ENCODE peak calls at places on chromosome 1, in eight cellular contexts. F is heart left ventricle, P is uterus, Q is IMR-90, E is A549, B is endothelial cell of umbilical vein, D is transverse colon, N is body of pancreas. A is an unnamed sample.
A peak's percentile ranks its signal among the peaks of the same experiment; 100 is the strongest.

GRCh38 chr1:233614173-233614742 is 352 bp downstream of the KCNK1 start:
- DNase-seq in F (no peak), P (no peak), Q (peak; percentile 19), E (peak; percentile 60), B (peak; percentile 7), D (peak; percentile 25), N (peak; percentile 46), A (peak; percentile 54)

GRCh38 chr1:172938676-172939075 is 112.1 kb downstream of the TNFSF18 start:
- DNase-seq in F (no peak), P (no peak), Q (peak; percentile 75), E (no peak), B (no peak), D (no peak), N (no peak), A (no peak)

GRCh38 chr1:29240400-29240837 is 4.1 kb downstream of the PTPRU start:
- DNase-seq in F (no peak), P (no peak), Q (no peak), E (no peak), B (no peak), D (no peak), N (no peak), A (no peak)

GRCh38 chr1:208433086-208433485 is 188.9 kb upstream of the PLXNA2 start:
- DNase-seq in F (no peak), P (no peak), Q (no peak), E (no peak), B (no peak), D (no peak), N (no peak), A (no peak)

GRCh38 chr1:194774535-194774934 is 1588.1 kb upstream of the B3GALT2 start:
- DNase-seq in F (no peak), P (no peak), Q (no peak), E (no peak), B (no peak), D (no peak), N (no peak), A (no peak)

GRCh38 chr1:62228883-62229187 is 34.2 kb downstream of the L1TD1 start:
- DNase-seq in F (no peak), P (no peak), Q (no peak), E (no peak), B (no peak), D (no peak), N (no peak), A (no peak)

GRCh38 chr1:31376374-31377134 is 3.7 kb upstream of the FABP3 start:
- DNase-seq in F (no peak), P (no peak), Q (peak; percentile 98), E (peak; percentile 39), B (peak; percentile 51), D (no peak), N (no peak), A (no peak)

GRCh38 chr1:228088586-228089498 is 6.3 kb downstream of the ARF1 start:
- DNase-seq in F (no peak), P (peak; percentile 12), Q (no peak), E (no peak), B (no peak), D (peak; percentile 8), N (peak; percentile 13), A (no peak)

GRCh38 chr1:207240325-207241095 is 81.0 kb upstream of the CD55 start:
- DNase-seq in F (no peak), P (no peak), Q (peak; percentile 38), E (peak; percentile 69), B (peak; percentile 59), D (no peak), N (no peak), A (no peak)

GRCh38 chr1:8986814-8987190 is 39.4 kb downstream of the SLC2A7 start:
- DNase-seq in F (no peak), P (no peak), Q (no peak), E (no peak), B (no peak), D (no peak), N (no peak), A (no peak)

GRCh38 chr1:204725821-204726448 is 40.4 kb upstream of the LRRN2 start:
- DNase-seq in F (no peak), P (no peak), Q (no peak), E (peak; percentile 26), B (no peak), D (no peak), N (no peak), A (no peak)

GRCh38 chr1:187991944-187992343 is 1163.2 kb downstream of the PLA2G4A start:
- DNase-seq in F (no peak), P (no peak), Q (no peak), E (no peak), B (no peak), D (no peak), N (no peak), A (no peak)

GRCh38 chr1:151199860-151200581 is 1.7 kb downstream of the PIP5K1A start:
- DNase-seq in F (no peak), P (no peak), Q (peak; percentile 94), E (peak; percentile 54), B (peak; percentile 43), D (no peak), N (no peak), A (no peak)

GRCh38 chr1:17586172-17586963 is 46.9 kb downstream of the ARHGEF10L start:
- DNase-seq in F (no peak), P (no peak), Q (peak; percentile 87), E (peak; percentile 30), B (no peak), D (no peak), N (no peak), A (peak; percentile 86)

GRCh38 chr1:185139231-185139630 is 17.5 kb downstream of the TRMT1L start:
- DNase-seq in F (no peak), P (no peak), Q (no peak), E (no peak), B (no peak), D (no peak), N (no peak), A (no peak)

GRCh38 chr1:6911974-6912373 is 126.7 kb downstream of the CAMTA1 start:
- DNase-seq in F (no peak), P (no peak), Q (peak; percentile 4), E (no peak), B (peak; percentile 72), D (no peak), N (no peak), A (no peak)

DNA sequence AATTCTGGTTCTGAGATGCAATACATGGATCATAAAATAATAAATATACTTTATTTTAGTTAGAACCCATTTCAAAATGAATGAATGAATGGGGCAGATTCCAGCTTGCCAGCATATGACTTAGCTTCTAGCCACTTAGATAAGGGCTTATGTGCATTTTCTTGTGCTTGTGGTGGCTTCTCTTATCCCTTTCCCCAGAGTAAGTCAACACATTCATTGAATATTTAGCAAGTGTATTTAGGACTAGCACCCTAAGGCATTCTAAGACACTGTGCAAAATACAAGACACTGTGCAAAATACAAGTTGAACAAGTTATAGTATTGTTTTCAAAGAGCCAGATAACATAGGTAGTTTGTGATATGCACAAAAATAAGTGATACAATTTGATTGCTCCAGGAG is 4.7 kb downstream of the ADIPOR1 start:
- DNase-seq in F (no peak), P (no peak), Q (no peak), E (no peak), B (no peak), D (no peak), N (no peak), A (no peak)
- H3K4me3 ChIP-seq in F (no peak overlapping the region), P (no peak overlapping the region), Q (no peak overlapping the region), E (no peak overlapping the region), B (no peak overlapping the region), D (no peak overlapping the region), N (no peak overlapping the region), A (no peak overlapping the region)

GRCh38 chr1:82371844-82372498 is 571.2 kb downstream of the ADGRL2 start:
- DNase-seq in F (no peak), P (no peak), Q (no peak), E (no peak), B (no peak), D (no peak), N (no peak), A (no peak)

GRCh38 chr1:82373710-82374109 is 573.0 kb downstream of the ADGRL2 start:
- DNase-seq in F (no peak), P (no peak), Q (no peak), E (no peak), B (no peak), D (no peak), N (no peak), A (no peak)

GRCh38 chr1:82377201-82377884 is 576.6 kb downstream of the ADGRL2 start:
- DNase-seq in F (no peak), P (no peak), Q (no peak), E (no peak), B (peak; percentile 28), D (no peak), N (no peak), A (no peak)
- TF ChIP-seq CTCF in F (no peak), P (no peak), Q (no peak), E (no peak), B (no peak), D (no peak), N (no peak), A (no peak)

GRCh38 chr1:22643381-22643780 is at the start of gene C1QC:
- DNase-seq in F (peak; percentile 56), P (no peak), Q (no peak), E (no peak), B (no peak), D (peak; percentile 26), N (no peak), A (no peak)

GRCh38 chr1:22641247-22641646 is 2.2 kb upstream of the C1QC start:
- DNase-seq in F (no peak), P (no peak), Q (no peak), E (no peak), B (no peak), D (no peak), N (no peak), A (no peak)

GRCh38 chr1:22643928-22644327 is 495 bp downstream of the C1QC start:
- DNase-seq in F (no peak), P (no peak), Q (no peak), E (no peak), B (no peak), D (no peak), N (no peak), A (no peak)

GRCh38 chr1:22639286-22639685 is 2.9 kb downstream of the C1QA start:
- DNase-seq in F (no peak), P (no peak), Q (peak; percentile 67), E (peak; percentile 42), B (peak; percentile 17), D (peak; percentile 26), N (no peak), A (no peak)

DNA sequence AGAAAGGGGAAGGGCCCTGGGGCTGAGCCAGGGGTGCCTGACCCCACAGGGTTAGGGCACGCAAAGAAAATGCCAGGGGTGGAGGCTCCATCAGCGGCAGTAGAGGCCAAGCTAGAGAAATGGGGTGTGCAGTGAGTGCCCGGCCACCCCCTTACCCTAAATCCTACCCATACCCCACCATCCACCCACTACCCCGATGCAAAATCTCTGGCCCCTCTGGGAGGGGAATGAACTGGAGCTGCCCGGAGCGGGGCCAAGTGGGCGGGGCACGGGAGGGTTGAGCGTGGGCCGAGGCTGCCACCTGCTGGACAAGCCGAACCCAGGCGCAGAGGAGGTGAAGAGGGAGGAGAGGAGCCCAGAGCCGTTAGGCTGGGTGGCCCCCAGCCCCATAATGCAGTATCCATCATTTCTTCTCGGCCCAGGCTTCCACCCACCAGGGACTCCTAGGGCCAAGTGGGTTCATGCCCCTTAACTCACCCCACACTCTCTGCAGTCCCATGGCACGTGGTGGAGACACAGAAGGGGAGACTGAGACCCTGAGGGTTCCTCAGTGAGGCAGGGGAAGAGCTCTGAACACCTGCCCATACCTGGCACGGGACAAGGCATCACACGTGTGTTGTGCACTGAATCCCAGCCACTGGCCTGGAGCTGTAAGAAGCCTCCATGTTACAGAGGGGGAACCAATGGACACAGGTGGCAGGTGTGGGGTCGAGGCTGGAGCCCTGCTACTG is 1.4 kb upstream of the C1QC start:
- DNase-seq in F (peak; percentile 84), P (peak; percentile 84), Q (peak; percentile 27), E (peak; percentile 19), B (peak; percentile 43), D (peak; percentile 82), N (peak; percentile 90), A (peak; percentile 87)
- TF ChIP-seq POLR2A in F (no peak), P (no peak), Q (no peak), E (no peak), B (no peak), D (no peak), N (no peak), A (no peak)

GRCh38 chr1:64133036-64133435 is 70.4 kb upstream of the UBE2U start:
- DNase-seq in F (no peak), P (no peak), Q (peak; percentile 92), E (peak; percentile 63), B (peak; percentile 5), D (no peak), N (no peak), A (no peak)
- H3K4me3 ChIP-seq in F (no peak overlapping the region), P (no peak overlapping the region), Q (no peak overlapping the region), E (no peak overlapping the region), B (no peak overlapping the region), D (no peak overlapping the region), N (no peak overlapping the region), A (no peak overlapping the region)